ENCODE peak calls at places on chromosomes 13 and 19, in seven cellular contexts. Y is SK-N-SH, A is neural progenitor cell, G is AG04449, J is fibroblast of the aortic adventitia, O is OCI-LY7, Z is thoracic aorta. P is an unnamed sample.

GRCh38 chr19:29662278-29662603 is 3.0 kb upstream of the PLEKHF1 start:
- DNase-seq in Y (no peak), A (no peak), G (no peak), J (no peak), O (no peak), Z (no peak), P (no peak)

GRCh38 chr13:30465541-30466357 is at the start of gene HMGB1:
- DNase-seq in Y (peak; percentile 88), A (peak; percentile 99), G (peak; percentile 92), J (peak; percentile 99), O (peak; percentile 100), Z (peak; percentile 96), P (peak; percentile 94)

GRCh38 chr13:112326821-112327370 is 49.3 kb upstream of the SPACA7 start:
- DNase-seq in Y (no peak), A (no peak), G (no peak), J (no peak), O (no peak), Z (no peak), P (no peak)

GRCh38 chr19:54190942-54191670 is at the start of gene TSEN34:
- DNase-seq in Y (peak; percentile 90), A (peak; percentile 92), G (no peak), J (no peak), O (peak; percentile 93), Z (no peak), P (peak; percentile 78)

GRCh38 chr13:30179547-30180256 is 127.6 kb downstream of the KATNAL1 start:
- DNase-seq in Y (no peak), A (no peak), G (no peak), J (no peak), O (no peak), Z (no peak), P (no peak)

GRCh38 chr13:74529968-74530367 is 395.8 kb upstream of the KLF12 start:
- DNase-seq in Y (no peak), A (no peak), G (no peak), J (no peak), O (no peak), Z (no peak), P (no peak)

GRCh38 chr13:112995395-112996091 is 26.5 kb downstream of the MCF2L start:
- DNase-seq in Y (no peak), A (no peak), G (no peak), J (no peak), O (no peak), Z (no peak), P (no peak)

GRCh38 chr19:3506384-3507340 is 551 bp downstream of the FZR1 start:
- DNase-seq in Y (peak; percentile 66), A (peak; percentile 47), G (no peak), J (no peak), O (peak; percentile 26), Z (no peak), P (no peak)

GRCh38 chr13:60788156-60788829 is 391.3 kb downstream of the TDRD3 start:
- DNase-seq in Y (no peak), A (no peak), G (no peak), J (peak; percentile 62), O (no peak), Z (peak; percentile 17), P (no peak)

GRCh38 chr19:1599460-1599846 is 5.8 kb downstream of the UQCR11 start:
- DNase-seq in Y (no peak), A (no peak), G (no peak), J (no peak), O (no peak), Z (no peak), P (no peak)

GRCh38 chr13:93554514-93554913 is 327.9 kb downstream of the GPC6 start:
- DNase-seq in Y (no peak), A (peak; percentile 20), G (no peak), J (no peak), O (no peak), Z (no peak), P (no peak)

GRCh38 chr13:93547886-93548285 is 321.3 kb downstream of the GPC6 start:
- DNase-seq in Y (no peak), A (no peak), G (no peak), J (no peak), O (no peak), Z (no peak), P (no peak)

GRCh38 chr13:93552596-93552995 is 326.0 kb downstream of the GPC6 start:
- DNase-seq in Y (no peak), A (no peak), G (no peak), J (no peak), O (no peak), Z (no peak), P (no peak)

GRCh38 chr13:93549326-93549855 is 322.8 kb downstream of the GPC6 start:
- DNase-seq in Y (no peak), A (no peak), G (no peak), J (peak; percentile 9), O (no peak), Z (no peak), P (no peak)
- H3K4me3 ChIP-seq in Y (no peak overlapping the region), A (no peak overlapping the region), G (no peak overlapping the region), J (no peak overlapping the region), O (no peak overlapping the region), Z (no peak overlapping the region), P (no peak overlapping the region)

DNA sequence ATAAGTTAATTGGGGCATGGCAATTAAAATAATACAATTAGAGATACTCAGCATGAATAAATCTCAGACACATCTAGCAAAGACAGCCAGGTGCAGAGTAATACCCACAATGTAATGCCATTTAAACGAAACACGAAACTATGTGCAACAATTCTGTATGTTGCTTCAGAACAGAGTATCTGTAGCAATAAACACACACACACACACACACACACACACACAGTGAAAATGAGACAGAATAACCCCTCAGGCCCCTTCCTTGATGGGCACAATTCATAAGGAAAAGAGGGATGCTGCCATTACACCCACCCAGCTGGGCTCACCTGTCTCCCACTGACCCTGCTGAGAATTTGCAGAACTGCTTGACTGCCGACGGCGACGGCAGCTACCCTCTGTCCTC is 2.7 kb downstream of the DEDD2 start:
- DNase-seq in Y (no peak), A (no peak), G (no peak), J (no peak), O (no peak), Z (no peak), P (no peak)
- H3K4me3 ChIP-seq in Y (no peak overlapping the region), A (no peak overlapping the region), G (no peak overlapping the region), J (no peak overlapping the region), O (no peak overlapping the region), Z (no peak overlapping the region), P (no peak overlapping the region)

GRCh38 chr19:6983448-6983847 is 37.8 kb downstream of the MBD3L2B start:
- DNase-seq in Y (no peak), A (no peak), G (no peak), J (no peak), O (no peak), Z (no peak), P (no peak)
- H3K4me3 ChIP-seq in Y (no peak overlapping the region), A (no peak overlapping the region), G (no peak overlapping the region), J (no peak overlapping the region), O (no peak overlapping the region), Z (no peak overlapping the region), P (no peak overlapping the region)

GRCh38 chr19:48735031-48735615 is 5.3 kb downstream of the RASIP1 start:
- DNase-seq in Y (no peak), A (peak; percentile 89), G (no peak), J (no peak), O (no peak), Z (no peak), P (peak; percentile 87)
- H3K4me3 ChIP-seq in Y (no peak overlapping the region), A (peak overlapping the region; percentile 61), G (peak overlapping the region; percentile 6), J (no peak overlapping the region), O (no peak overlapping the region), Z (no peak overlapping the region), P (peak overlapping the region; percentile 48)

DNA sequence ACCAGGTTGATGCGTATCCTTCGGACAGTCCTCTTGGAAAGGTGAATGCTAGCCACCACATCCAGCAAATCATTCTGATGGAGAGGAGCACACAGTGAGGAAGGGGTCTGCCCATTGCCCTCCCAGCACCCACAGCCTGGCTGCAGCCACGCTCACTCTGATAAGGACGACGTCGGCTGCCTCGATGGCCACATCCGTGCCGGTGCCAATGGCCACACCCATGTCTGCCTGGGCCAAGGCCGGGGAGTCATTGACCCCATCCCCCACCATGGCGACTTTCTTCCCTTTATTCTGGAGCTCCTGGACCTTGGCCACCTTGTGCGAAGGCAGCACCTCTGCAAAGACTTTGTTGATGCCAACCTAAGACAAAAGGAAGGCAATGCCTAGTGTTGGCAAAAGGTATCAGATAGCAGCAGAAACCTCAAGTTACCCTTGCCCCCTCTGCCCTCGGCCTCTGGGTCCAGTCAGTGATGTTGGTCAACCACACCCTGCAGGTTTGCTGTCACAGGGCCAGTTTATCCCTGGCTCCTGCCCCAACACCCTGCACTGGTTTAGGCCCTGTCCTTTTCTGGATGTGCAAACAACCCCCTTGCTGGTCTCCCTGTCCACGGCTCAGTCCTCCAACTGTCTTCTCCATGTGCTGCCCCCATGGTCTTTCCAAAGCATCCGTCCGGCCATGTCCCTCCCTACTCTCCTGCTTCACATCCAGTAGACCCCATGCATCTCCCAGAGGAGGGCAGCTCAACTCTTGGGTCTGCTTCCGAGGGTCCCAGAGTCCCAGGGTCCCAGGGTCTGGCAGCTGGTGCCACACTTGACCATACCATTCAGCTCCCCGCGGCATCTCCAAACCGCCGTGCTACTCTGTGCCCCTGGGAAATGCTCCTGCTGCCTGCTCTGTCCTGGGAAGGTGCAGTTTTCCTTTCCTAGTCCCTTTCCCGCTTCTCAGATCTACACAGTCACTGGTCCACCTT is 73.6 kb downstream of the ATP7B start:
- DNase-seq in Y (no peak), A (no peak), G (no peak), J (no peak), O (no peak), Z (no peak), P (no peak)
- H3K4me3 ChIP-seq in Y (no peak overlapping the region), A (no peak overlapping the region), G (no peak overlapping the region), J (no peak overlapping the region), O (no peak overlapping the region), Z (no peak overlapping the region), P (no peak overlapping the region)